ENCODE peak calls at places on chromosomes 4 and X, in eight cellular contexts. One of them, this sample, is unnamed. For H3K27me3, the result is how much of the 10 kb centered on the place peaks cover.

GRCh38 chr4:81508786-81509574 is 37.3 kb upstream of the RASGEF1B start:
- DNase-seq in pancreas: no peak
- DNase-seq in fibroblast of lung: no peak
- DNase-seq in GM23338: no peak
- DNase-seq in IMR-90: no peak
- DNase-seq in colonic mucosa: no peak
- DNase-seq in lower lobe of right lung: no peak
- DNase-seq in ovary: no peak
- DNase-seq in this sample: no peak

GRCh38 chrX:95509474-95509873 is 1175.2 kb upstream of the DIAPH2 start:
- DNase-seq in pancreas: no peak
- DNase-seq in fibroblast of lung: no peak
- DNase-seq in GM23338: no peak
- DNase-seq in IMR-90: no peak
- DNase-seq in colonic mucosa: no peak
- DNase-seq in lower lobe of right lung: no peak
- DNase-seq in ovary: no peak
- DNase-seq in this sample: no peak

GRCh38 chr4:14878681-14879080 is 123.6 kb upstream of the CPEB2 start:
- DNase-seq in pancreas: no peak
- DNase-seq in fibroblast of lung: no peak
- DNase-seq in GM23338: no peak
- DNase-seq in IMR-90: no peak
- DNase-seq in colonic mucosa: no peak
- DNase-seq in lower lobe of right lung: no peak
- DNase-seq in ovary: no peak
- DNase-seq in this sample: no peak

GRCh38 chr4:56803473-56803872 is 18.0 kb downstream of the SPINK2 start:
- DNase-seq in pancreas: no peak
- DNase-seq in fibroblast of lung: peak
- DNase-seq in GM23338: no peak
- DNase-seq in IMR-90: no peak
- DNase-seq in colonic mucosa: no peak
- DNase-seq in lower lobe of right lung: no peak
- DNase-seq in ovary: no peak
- DNase-seq in this sample: no peak

GRCh38 chr4:169070895-169071218 is 60.8 kb upstream of the CBR4 start:
- DNase-seq in pancreas: no peak
- DNase-seq in fibroblast of lung: peak
- DNase-seq in GM23338: no peak
- DNase-seq in IMR-90: no peak
- DNase-seq in colonic mucosa: peak
- DNase-seq in lower lobe of right lung: no peak
- DNase-seq in ovary: no peak
- DNase-seq in this sample: no peak

GRCh38 chrX:103688949-103689348 is 2.5 kb upstream of the MORF4L2 start:
- DNase-seq in pancreas: no peak
- DNase-seq in fibroblast of lung: peak
- DNase-seq in GM23338: peak
- DNase-seq in IMR-90: peak
- DNase-seq in colonic mucosa: no peak
- DNase-seq in lower lobe of right lung: no peak
- DNase-seq in ovary: no peak
- DNase-seq in this sample: no peak

GRCh38 chrX:259692-260355 is 21.4 kb upstream of the PLCXD1 start:
- DNase-seq in pancreas: no peak
- DNase-seq in fibroblast of lung: no peak
- DNase-seq in GM23338: peak
- DNase-seq in IMR-90: no peak
- DNase-seq in colonic mucosa: peak
- DNase-seq in lower lobe of right lung: peak
- DNase-seq in ovary: no peak
- DNase-seq in this sample: no peak

GRCh38 chrX:17547658-17548057 is 172.7 kb downstream of the NHS start:
- DNase-seq in pancreas: peak
- DNase-seq in fibroblast of lung: peak
- DNase-seq in GM23338: no peak
- DNase-seq in IMR-90: peak
- DNase-seq in colonic mucosa: peak
- DNase-seq in lower lobe of right lung: peak
- DNase-seq in ovary: peak
- DNase-seq in this sample: no peak

GRCh38 chr4:108313546-108314339 is 145.0 kb upstream of the LEF1 start:
- DNase-seq in pancreas: no peak
- DNase-seq in fibroblast of lung: no peak
- DNase-seq in GM23338: peak
- DNase-seq in IMR-90: no peak
- DNase-seq in colonic mucosa: no peak
- DNase-seq in lower lobe of right lung: no peak
- DNase-seq in ovary: no peak
- DNase-seq in this sample: no peak

GRCh38 chrX:19512359-19512758 is 2.9 kb downstream of the MAP3K15 start:
- DNase-seq in pancreas: no peak
- DNase-seq in fibroblast of lung: no peak
- DNase-seq in GM23338: no peak
- DNase-seq in IMR-90: no peak
- DNase-seq in colonic mucosa: no peak
- DNase-seq in lower lobe of right lung: no peak
- DNase-seq in ovary: no peak
- DNase-seq in this sample: no peak
- H3K4me3 ChIP-seq in pancreas: no peak
- H3K4me3 ChIP-seq in fibroblast of lung: no peak
- H3K4me3 ChIP-seq in GM23338: no peak
- H3K4me3 ChIP-seq in IMR-90: no peak
- H3K4me3 ChIP-seq in colonic mucosa: no peak
- H3K4me3 ChIP-seq in lower lobe of right lung: no peak
- H3K4me3 ChIP-seq in ovary: no peak
- H3K4me3 ChIP-seq in this sample: no peak

DNA sequence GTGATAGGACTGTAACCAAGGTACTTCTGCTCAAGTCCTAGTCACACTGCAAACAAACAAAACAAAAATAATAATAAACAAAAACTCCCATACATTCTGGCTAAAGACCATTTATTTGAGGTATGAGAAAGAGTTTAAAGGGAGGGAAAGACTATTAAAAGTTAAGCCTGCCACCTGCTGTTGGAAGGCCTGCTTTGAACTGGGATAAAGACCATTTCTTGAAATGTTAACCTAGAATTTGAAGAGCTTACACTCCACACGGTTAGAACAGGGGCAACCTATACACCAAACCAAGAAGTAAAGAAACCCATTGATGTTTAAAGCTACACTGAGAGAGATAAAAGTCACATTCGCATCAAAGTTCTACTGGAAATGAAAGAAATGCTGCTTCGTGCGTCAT is 548.7 kb upstream of the DIPK2B start:
- DNase-seq in pancreas: no peak
- DNase-seq in fibroblast of lung: no peak
- DNase-seq in GM23338: peak
- DNase-seq in IMR-90: no peak
- DNase-seq in colonic mucosa: no peak
- DNase-seq in lower lobe of right lung: no peak
- DNase-seq in ovary: peak
- DNase-seq in this sample: no peak
- TF ChIP-seq CTCF in pancreas: no peak
- TF ChIP-seq CTCF in fibroblast of lung: peak
- TF ChIP-seq CTCF in GM23338: peak
- TF ChIP-seq CTCF in IMR-90: peak
- TF ChIP-seq CTCF in colonic mucosa: no peak
- TF ChIP-seq CTCF in lower lobe of right lung: no peak
- TF ChIP-seq CTCF in ovary: no peak
- TF ChIP-seq CTCF in this sample: peak

GRCh38 chr4:88953400-88953799 is 103.6 kb downstream of the FAM13A start:
- DNase-seq in pancreas: no peak
- DNase-seq in fibroblast of lung: no peak
- DNase-seq in GM23338: no peak
- DNase-seq in IMR-90: no peak
- DNase-seq in colonic mucosa: no peak
- DNase-seq in lower lobe of right lung: no peak
- DNase-seq in ovary: no peak
- DNase-seq in this sample: no peak

GRCh38 chr4:88952081-88952480 is 104.9 kb downstream of the FAM13A start:
- DNase-seq in pancreas: no peak
- DNase-seq in fibroblast of lung: no peak
- DNase-seq in GM23338: no peak
- DNase-seq in IMR-90: no peak
- DNase-seq in colonic mucosa: no peak
- DNase-seq in lower lobe of right lung: no peak
- DNase-seq in ovary: no peak
- DNase-seq in this sample: no peak

GRCh38 chr4:88949605-88950004 is 107.4 kb downstream of the FAM13A start:
- DNase-seq in pancreas: no peak
- DNase-seq in fibroblast of lung: no peak
- DNase-seq in GM23338: no peak
- DNase-seq in IMR-90: no peak
- DNase-seq in colonic mucosa: peak
- DNase-seq in lower lobe of right lung: no peak
- DNase-seq in ovary: no peak
- DNase-seq in this sample: no peak
- H3K27me3 ChIP-seq in pancreas: under half
- H3K27me3 ChIP-seq in fibroblast of lung: under half
- H3K27me3 ChIP-seq in GM23338: under half
- H3K27me3 ChIP-seq in IMR-90: under half
- H3K27me3 ChIP-seq in colonic mucosa: under half
- H3K27me3 ChIP-seq in lower lobe of right lung: under half
- H3K27me3 ChIP-seq in ovary: under half
- H3K27me3 ChIP-seq in this sample: under half

DNA sequence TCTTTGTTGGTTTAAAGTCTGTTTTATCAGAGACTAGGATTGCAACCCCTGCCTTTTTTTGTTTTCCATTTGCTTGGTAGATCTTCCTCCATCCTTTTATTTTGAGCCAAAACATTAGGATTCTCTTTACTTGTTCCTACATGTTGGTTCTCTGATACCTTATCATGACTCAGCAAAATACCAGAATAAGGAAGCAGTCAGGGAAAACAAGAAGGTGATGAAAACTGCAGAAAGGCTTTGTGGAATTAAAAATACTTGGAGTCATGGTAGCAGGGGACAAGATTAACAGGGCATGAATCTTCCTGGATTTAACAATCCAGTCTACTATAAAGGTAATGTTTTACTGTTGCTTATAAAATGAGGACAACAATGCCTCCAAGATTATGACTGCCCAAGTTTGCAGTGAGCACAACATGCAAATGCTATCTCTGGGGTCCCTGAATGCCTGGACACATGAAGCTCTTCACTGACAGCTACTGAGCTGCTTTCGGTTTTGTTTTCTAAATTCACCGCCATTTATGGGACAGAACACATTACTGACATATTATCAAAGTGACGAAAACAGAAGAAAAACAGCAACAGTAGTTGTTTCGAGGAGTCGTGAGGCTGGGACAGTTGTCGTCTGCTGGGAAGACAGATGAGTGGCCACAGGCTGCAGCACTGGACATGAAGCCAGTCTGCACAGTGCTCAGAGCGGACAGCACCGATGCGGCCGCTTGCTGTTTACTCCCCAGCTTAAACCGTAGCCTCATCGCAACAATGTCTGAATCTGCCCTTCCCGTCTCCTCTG is 174.5 kb upstream of the DKK2 start:
- DNase-seq in pancreas: no peak
- DNase-seq in fibroblast of lung: peak
- DNase-seq in GM23338: no peak
- DNase-seq in IMR-90: peak
- DNase-seq in colonic mucosa: no peak
- DNase-seq in lower lobe of right lung: no peak
- DNase-seq in ovary: no peak
- DNase-seq in this sample: no peak
- H3K4me3 ChIP-seq in pancreas: no peak
- H3K4me3 ChIP-seq in fibroblast of lung: peak
- H3K4me3 ChIP-seq in GM23338: no peak
- H3K4me3 ChIP-seq in IMR-90: peak
- H3K4me3 ChIP-seq in colonic mucosa: peak
- H3K4me3 ChIP-seq in lower lobe of right lung: peak
- H3K4me3 ChIP-seq in ovary: no peak
- H3K4me3 ChIP-seq in this sample: peak

GRCh38 chr4:5789141-5789540 is 78.1 kb downstream of the EVC start:
- DNase-seq in pancreas: no peak
- DNase-seq in fibroblast of lung: no peak
- DNase-seq in GM23338: no peak
- DNase-seq in IMR-90: no peak
- DNase-seq in colonic mucosa: no peak
- DNase-seq in lower lobe of right lung: no peak
- DNase-seq in ovary: no peak
- DNase-seq in this sample: no peak

GRCh38 chr4:5793514-5793913 is 82.5 kb downstream of the EVC start:
- DNase-seq in pancreas: no peak
- DNase-seq in fibroblast of lung: no peak
- DNase-seq in GM23338: no peak
- DNase-seq in IMR-90: no peak
- DNase-seq in colonic mucosa: no peak
- DNase-seq in lower lobe of right lung: no peak
- DNase-seq in ovary: no peak
- DNase-seq in this sample: no peak

GRCh38 chr4:5791654-5792053 is 80.7 kb downstream of the EVC start:
- DNase-seq in pancreas: no peak
- DNase-seq in fibroblast of lung: no peak
- DNase-seq in GM23338: no peak
- DNase-seq in IMR-90: no peak
- DNase-seq in colonic mucosa: no peak
- DNase-seq in lower lobe of right lung: no peak
- DNase-seq in ovary: no peak
- DNase-seq in this sample: no peak

GRCh38 chr4:5788144-5788543 is 77.1 kb downstream of the EVC start:
- DNase-seq in pancreas: no peak
- DNase-seq in fibroblast of lung: no peak
- DNase-seq in GM23338: no peak
- DNase-seq in IMR-90: no peak
- DNase-seq in colonic mucosa: no peak
- DNase-seq in lower lobe of right lung: no peak
- DNase-seq in ovary: no peak
- DNase-seq in this sample: no peak

GRCh38 chr4:5790546-5790857 is 79.5 kb downstream of the EVC start:
- DNase-seq in pancreas: no peak
- DNase-seq in fibroblast of lung: no peak
- DNase-seq in GM23338: no peak
- DNase-seq in IMR-90: no peak
- DNase-seq in colonic mucosa: no peak
- DNase-seq in lower lobe of right lung: no peak
- DNase-seq in ovary: no peak
- DNase-seq in this sample: no peak
- TF ChIP-seq CTCF in pancreas: no peak
- TF ChIP-seq CTCF in fibroblast of lung: no peak
- TF ChIP-seq CTCF in GM23338: no peak
- TF ChIP-seq CTCF in IMR-90: no peak
- TF ChIP-seq CTCF in colonic mucosa: no peak
- TF ChIP-seq CTCF in lower lobe of right lung: no peak
- TF ChIP-seq CTCF in ovary: no peak
- TF ChIP-seq CTCF in this sample: no peak